ENCODE peak calls at places on chromosomes 12 and 14, in seven cellular contexts. V is mesenchymal stem cell, C is IMR-90, N is neuronal stem cell, D is H1, I is mesendoderm, T is trophoblast cell. U is an unnamed sample.

GRCh38 chr14:101457177-101457935 is 103.9 kb upstream of the DIO3 start:
- DNase-seq in V (no peak), C (no peak), N (peak), D (peak), I (no peak), T (no peak), U (peak)

GRCh38 chr14:91872517-91873470 is 5.5 kb upstream of the TC2N start:
- DNase-seq in V (no peak), C (peak), N (no peak), D (no peak), I (no peak), T (no peak), U (no peak)

GRCh38 chr12:56836317-56836716 is 73.2 kb downstream of the HSD17B6 start:
- DNase-seq in V (peak), C (no peak), N (no peak), D (no peak), I (peak), T (peak), U (no peak)

GRCh38 chr12:49342066-49342913 is 4.4 kb upstream of the DNAJC22 start:
- DNase-seq in V (peak), C (peak), N (peak), D (peak), I (peak), T (peak), U (peak)

GRCh38 chr14:99402283-99402648 is 78.4 kb downstream of the SETD3 start:
- DNase-seq in V (no peak), C (no peak), N (no peak), D (no peak), I (no peak), T (no peak), U (no peak)

GRCh38 chr12:12786716-12787601 is 1.5 kb downstream of the APOLD1 start:
- DNase-seq in V (peak), C (peak), N (peak), D (peak), I (peak), T (peak), U (peak)

GRCh38 chr14:105292810-105293711 is 7.7 kb downstream of the BRF1 start:
- DNase-seq in V (no peak), C (no peak), N (no peak), D (no peak), I (no peak), T (no peak), U (no peak)

GRCh38 chr12:116958402-116959197 is 47.9 kb downstream of the FBXW8 start:
- DNase-seq in V (no peak), C (peak), N (no peak), D (no peak), I (no peak), T (no peak), U (no peak)

GRCh38 chr12:91577586-91578539 is 395.2 kb upstream of the DCN start:
- DNase-seq in V (peak), C (peak), N (no peak), D (no peak), I (peak), T (peak), U (no peak)

GRCh38 chr12:53431187-53431586 is 7.5 kb downstream of the AMHR2 start:
- DNase-seq in V (no peak), C (peak), N (no peak), D (no peak), I (no peak), T (no peak), U (no peak)

GRCh38 chr12:115752913-115753726 is 524.4 kb downstream of the MED13L start:
- DNase-seq in V (peak), C (peak), N (peak), D (no peak), I (peak), T (peak), U (peak)

GRCh38 chr12:2963154-2963759 is 4.1 kb downstream of the TEAD4 start:
- DNase-seq in V (peak), C (no peak), N (no peak), D (peak), I (peak), T (peak), U (peak)
- H3K9ac ChIP-seq in V (no peak), C (no peak), N (no peak), D (no peak), I (peak), T (no peak), U (no peak)

GRCh38 chr14:39043352-39043943 is 59.6 kb downstream of the SEC23A start:
- DNase-seq in V (no peak), C (no peak), N (no peak), D (no peak), I (no peak), T (no peak), U (no peak)
- H2AK5ac ChIP-seq in V (no peak), C (no peak), N (no peak), D (no peak), I (no peak), T (no peak), U (no peak)

GRCh38 chr14:61103541-61104339 is 122.7 kb downstream of the SLC38A6 start:
- DNase-seq in V (peak), C (peak), N (no peak), D (peak), I (peak), T (peak), U (peak)

GRCh38 chr14:61102549-61103466 is 121.8 kb downstream of the SLC38A6 start:
- DNase-seq in V (no peak), C (no peak), N (no peak), D (peak), I (peak), T (no peak), U (no peak)

GRCh38 chr14:61099221-61099835 is 118.3 kb downstream of the SLC38A6 start:
- DNase-seq in V (no peak), C (peak), N (no peak), D (no peak), I (no peak), T (no peak), U (no peak)

GRCh38 chr14:61104358-61104757 is 123.3 kb downstream of the SLC38A6 start:
- DNase-seq in V (no peak), C (no peak), N (no peak), D (peak), I (no peak), T (no peak), U (no peak)

DNA sequence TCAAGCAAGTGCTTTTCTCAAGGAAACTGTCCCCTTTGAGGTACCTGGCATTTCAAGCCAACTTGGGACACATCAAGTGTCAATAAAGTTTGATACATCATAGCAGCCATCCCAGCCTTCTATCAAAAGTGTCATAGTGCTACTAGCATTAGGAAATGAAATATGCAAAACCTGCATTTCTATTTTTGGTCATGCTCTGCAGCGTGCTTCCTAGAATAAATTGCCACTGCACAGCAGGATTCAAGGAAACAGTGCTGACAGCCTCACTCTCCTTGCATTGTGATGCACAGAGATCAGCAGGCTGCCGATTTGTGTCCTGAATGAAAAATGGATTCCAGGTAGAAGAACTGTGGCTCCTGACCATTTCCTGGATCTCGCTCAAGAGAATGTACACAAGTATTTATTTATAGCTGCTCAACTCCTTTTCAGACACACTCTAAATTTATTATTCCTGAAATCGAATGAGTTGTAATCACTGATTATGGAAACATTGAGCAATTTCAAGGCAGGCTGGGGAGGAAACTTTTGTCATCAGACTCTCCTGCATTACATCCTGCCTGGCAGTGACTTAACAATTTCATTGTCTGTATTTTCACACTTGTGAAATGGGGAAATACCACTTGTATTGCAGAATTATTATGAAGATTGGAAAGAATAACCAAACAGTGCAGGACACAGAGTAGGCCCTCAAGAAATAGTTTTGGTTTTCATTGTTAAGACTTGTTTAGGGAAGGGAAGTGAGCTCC is 120.9 kb downstream of the SLC38A6 start:
- DNase-seq in V (peak), C (peak), N (no peak), D (peak), I (peak), T (peak), U (peak)
- H3K9ac ChIP-seq in V (peak), C (peak), N (no peak), D (no peak), I (no peak), T (no peak), U (no peak)

DNA sequence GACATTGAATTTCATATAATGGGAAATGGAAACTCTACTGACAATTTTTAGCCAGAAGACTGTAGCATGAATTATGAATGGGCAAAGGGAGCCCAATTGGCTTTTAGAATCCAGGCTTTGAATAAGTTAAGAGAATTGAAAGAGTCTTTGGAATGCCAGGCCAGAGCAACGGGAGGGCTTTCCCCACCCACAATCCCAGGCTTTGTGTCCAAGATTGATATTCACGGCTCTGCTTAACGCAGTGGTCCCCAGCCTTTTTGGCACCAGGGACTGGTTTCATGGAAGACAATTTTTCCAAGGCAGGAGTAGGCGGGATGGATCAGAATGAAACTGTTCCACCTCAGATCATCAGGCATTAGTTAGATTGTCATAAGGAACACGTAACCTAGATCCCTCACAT is 79.7 kb downstream of the EPS8 start:
- DNase-seq in V (no peak), C (no peak), N (peak), D (no peak), I (no peak), T (no peak), U (peak)
- H2AK5ac ChIP-seq in V (no peak), C (peak), N (no peak), D (no peak), I (no peak), T (no peak), U (no peak)

DNA sequence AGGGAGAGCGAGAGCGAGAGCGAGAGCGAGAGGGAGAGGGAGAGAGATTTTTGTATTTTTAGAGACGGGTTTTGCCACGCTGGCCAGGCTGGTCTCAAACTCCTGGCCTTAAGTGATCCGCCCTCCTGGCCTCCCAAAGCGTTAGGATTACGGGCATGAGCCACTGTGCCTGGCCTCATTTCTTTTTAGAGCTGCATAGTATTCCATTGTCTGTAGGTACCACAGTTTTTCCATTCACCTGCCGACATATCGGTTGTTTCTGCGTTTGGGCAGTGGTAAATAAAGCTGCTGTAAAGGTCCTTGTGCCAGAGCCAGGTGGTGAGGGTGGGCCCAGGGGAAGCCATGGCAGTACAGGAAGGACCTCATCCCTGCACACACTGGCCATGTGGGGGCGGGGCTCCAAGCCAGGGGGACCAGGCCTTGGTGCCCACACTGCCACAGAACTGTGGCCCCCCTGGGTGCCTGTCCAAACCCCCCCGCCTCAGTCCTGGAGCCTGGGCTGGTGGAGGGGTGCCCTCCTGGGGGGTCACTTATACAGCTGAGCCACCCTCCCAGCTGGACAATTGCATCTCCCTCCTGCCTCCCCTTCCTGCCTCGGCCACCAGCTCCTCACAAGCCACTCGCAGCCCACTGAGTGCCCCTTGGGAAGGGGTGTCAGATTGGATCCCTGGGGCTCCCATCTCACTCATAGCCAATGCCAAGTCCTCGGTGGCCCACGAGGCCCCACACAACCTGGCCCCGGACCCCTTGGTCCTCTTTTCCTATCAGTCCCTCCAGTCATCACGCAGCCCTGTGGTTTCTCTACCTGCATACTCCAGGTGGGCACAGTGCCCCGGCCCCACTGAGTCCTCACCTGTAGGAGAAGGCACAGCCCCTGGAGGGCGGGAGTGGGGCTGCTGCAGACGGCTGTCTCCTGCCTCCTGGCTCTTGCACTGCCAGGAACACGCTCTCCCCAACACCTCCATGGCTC is 1.7 kb upstream of the PUS1 start:
- DNase-seq in V (no peak), C (no peak), N (no peak), D (no peak), I (peak), T (no peak), U (peak)
- H3K9ac ChIP-seq in V (peak), C (no peak), N (peak), D (no peak), I (peak), T (no peak), U (no peak)

GRCh38 chr12:30977537-30978349 is 51.2 kb downstream of the TSPAN11 start:
- DNase-seq in V (no peak), C (no peak), N (no peak), D (no peak), I (peak), T (no peak), U (no peak)
- H2AK5ac ChIP-seq in V (no peak), C (no peak), N (no peak), D (no peak), I (no peak), T (no peak), U (no peak)

GRCh38 chr12:124442281-124442680 is 125.1 kb downstream of the NCOR2 start:
- DNase-seq in V (no peak), C (no peak), N (no peak), D (no peak), I (no peak), T (no peak), U (no peak)

GRCh38 chr12:124443929-124444712 is 123.3 kb downstream of the NCOR2 start:
- DNase-seq in V (peak), C (peak), N (no peak), D (no peak), I (no peak), T (no peak), U (no peak)

GRCh38 chr12:124440841-124441381 is 126.5 kb downstream of the NCOR2 start:
- DNase-seq in V (no peak), C (no peak), N (no peak), D (no peak), I (no peak), T (peak), U (no peak)

GRCh38 chr12:124441443-124442190 is 125.8 kb downstream of the NCOR2 start:
- DNase-seq in V (peak), C (peak), N (no peak), D (no peak), I (no peak), T (no peak), U (no peak)

DNA sequence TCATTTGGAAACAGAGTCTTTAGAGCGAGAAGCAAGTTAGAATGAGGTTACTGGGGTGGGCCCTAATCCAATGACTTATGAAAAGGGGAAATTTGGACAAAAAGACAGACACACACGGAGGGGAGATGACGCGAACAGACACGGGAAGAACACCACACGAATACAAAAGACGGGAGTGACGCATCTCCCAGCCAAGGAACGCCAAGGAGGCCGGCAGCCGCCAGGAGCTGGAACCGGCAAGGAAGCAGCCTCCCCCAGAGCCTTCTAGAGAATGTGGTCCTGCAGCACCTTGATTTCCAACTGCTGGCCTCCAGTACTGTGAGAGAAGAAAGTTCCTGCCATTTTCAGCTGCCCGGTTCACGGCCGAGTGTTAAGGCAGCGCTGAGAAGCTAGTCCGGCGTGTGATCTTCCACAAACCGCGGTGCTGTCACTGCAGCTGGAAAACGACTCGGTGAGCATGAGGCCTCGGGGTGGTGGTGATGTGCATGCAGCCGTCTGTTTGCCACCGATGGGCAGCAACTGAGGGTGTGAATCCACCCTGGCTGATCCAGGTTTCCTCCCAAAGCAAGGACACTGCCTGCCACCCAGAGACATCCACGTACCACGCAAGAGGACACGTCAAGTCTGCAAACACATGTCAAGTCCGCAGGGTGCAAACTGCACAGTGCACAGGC is 124.5 kb downstream of the NCOR2 start:
- DNase-seq in V (no peak), C (no peak), N (no peak), D (no peak), I (no peak), T (no peak), U (no peak)
- H3K9ac ChIP-seq in V (no peak), C (no peak), N (no peak), D (no peak), I (no peak), T (no peak), U (no peak)

GRCh38 chr14:93947282-93947681 is 20.1 kb downstream of the FAM181A start:
- DNase-seq in V (no peak), C (no peak), N (no peak), D (no peak), I (no peak), T (no peak), U (peak)
- H2AK5ac ChIP-seq in V (peak), C (peak), N (peak), D (no peak), I (no peak), T (peak), U (no peak)